ENCODE peak calls at places on chromosomes 13 and 19, in five cellular contexts. One of them, this sample, is unnamed.

GRCh38 chr19:54297759-54298305 is 15.1 kb downstream of the LILRA5 start:
- DNase-seq in fibroblast of lung: no peak
- DNase-seq in dorsolateral prefrontal cortex: no peak
- DNase-seq in esophagus squamous epithelium: no peak
- DNase-seq in CD8-positive, alpha-beta memory T cell: no peak
- DNase-seq in this sample: no peak

GRCh38 chr13:103178986-103179695 is 112.9 kb upstream of the SLC10A2 start:
- DNase-seq in fibroblast of lung: no peak
- DNase-seq in dorsolateral prefrontal cortex: no peak
- DNase-seq in esophagus squamous epithelium: no peak
- DNase-seq in CD8-positive, alpha-beta memory T cell: no peak
- DNase-seq in this sample: no peak

GRCh38 chr13:102620512-102620911 is 23.7 kb downstream of the TPP2 start:
- DNase-seq in fibroblast of lung: no peak
- DNase-seq in dorsolateral prefrontal cortex: no peak
- DNase-seq in esophagus squamous epithelium: no peak
- DNase-seq in CD8-positive, alpha-beta memory T cell: no peak
- DNase-seq in this sample: no peak

GRCh38 chr13:24650157-24650556 is 30.1 kb upstream of the ATP12A start:
- DNase-seq in fibroblast of lung: peak
- DNase-seq in dorsolateral prefrontal cortex: no peak
- DNase-seq in esophagus squamous epithelium: no peak
- DNase-seq in CD8-positive, alpha-beta memory T cell: no peak
- DNase-seq in this sample: no peak

GRCh38 chr19:29964171-29964570 is 22.1 kb downstream of the URI1 start:
- DNase-seq in fibroblast of lung: no peak
- DNase-seq in dorsolateral prefrontal cortex: no peak
- DNase-seq in esophagus squamous epithelium: no peak
- DNase-seq in CD8-positive, alpha-beta memory T cell: no peak
- DNase-seq in this sample: no peak

GRCh38 chr13:27170521-27171243 is 929 bp downstream of the USP12 start:
- DNase-seq in fibroblast of lung: no peak
- DNase-seq in dorsolateral prefrontal cortex: no peak
- DNase-seq in esophagus squamous epithelium: no peak
- DNase-seq in CD8-positive, alpha-beta memory T cell: peak
- DNase-seq in this sample: no peak

GRCh38 chr19:5338661-5339469 is 1.7 kb downstream of the PTPRS start:
- DNase-seq in fibroblast of lung: no peak
- DNase-seq in dorsolateral prefrontal cortex: peak
- DNase-seq in esophagus squamous epithelium: no peak
- DNase-seq in CD8-positive, alpha-beta memory T cell: no peak
- DNase-seq in this sample: peak

GRCh38 chr19:56993851-56994250 is 125.9 kb upstream of the USP29 start:
- DNase-seq in fibroblast of lung: no peak
- DNase-seq in dorsolateral prefrontal cortex: no peak
- DNase-seq in esophagus squamous epithelium: no peak
- DNase-seq in CD8-positive, alpha-beta memory T cell: no peak
- DNase-seq in this sample: no peak

GRCh38 chr13:39273953-39274352 is 235.7 kb downstream of the NHLRC3 start:
- DNase-seq in fibroblast of lung: peak
- DNase-seq in dorsolateral prefrontal cortex: no peak
- DNase-seq in esophagus squamous epithelium: no peak
- DNase-seq in CD8-positive, alpha-beta memory T cell: no peak
- DNase-seq in this sample: no peak

GRCh38 chr19:45492627-45493470 is 4.0 kb downstream of the RTN2 start:
- DNase-seq in fibroblast of lung: peak
- DNase-seq in dorsolateral prefrontal cortex: no peak
- DNase-seq in esophagus squamous epithelium: no peak
- DNase-seq in CD8-positive, alpha-beta memory T cell: no peak
- DNase-seq in this sample: no peak

GRCh38 chr19:55178781-55179569 is 1.1 kb downstream of the SYT5 start:
- DNase-seq in fibroblast of lung: peak
- DNase-seq in dorsolateral prefrontal cortex: peak
- DNase-seq in esophagus squamous epithelium: no peak
- DNase-seq in CD8-positive, alpha-beta memory T cell: peak
- DNase-seq in this sample: peak

GRCh38 chr19:46951236-46951986 is 68.2 kb upstream of the NPAS1 start:
- DNase-seq in fibroblast of lung: peak
- DNase-seq in dorsolateral prefrontal cortex: peak
- DNase-seq in esophagus squamous epithelium: no peak
- DNase-seq in CD8-positive, alpha-beta memory T cell: no peak
- DNase-seq in this sample: no peak

GRCh38 chr13:78609464-78610205 is 6.3 kb upstream of the POU4F1 start:
- DNase-seq in fibroblast of lung: no peak
- DNase-seq in dorsolateral prefrontal cortex: no peak
- DNase-seq in esophagus squamous epithelium: no peak
- DNase-seq in CD8-positive, alpha-beta memory T cell: no peak
- DNase-seq in this sample: no peak

GRCh38 chr19:40754611-40755247 is 3.7 kb downstream of the SNRPA start:
- DNase-seq in fibroblast of lung: no peak
- DNase-seq in dorsolateral prefrontal cortex: no peak
- DNase-seq in esophagus squamous epithelium: no peak
- DNase-seq in CD8-positive, alpha-beta memory T cell: no peak
- DNase-seq in this sample: peak

GRCh38 chr19:903266-903797 is 9.7 kb downstream of the R3HDM4 start:
- DNase-seq in fibroblast of lung: peak
- DNase-seq in dorsolateral prefrontal cortex: no peak
- DNase-seq in esophagus squamous epithelium: no peak
- DNase-seq in CD8-positive, alpha-beta memory T cell: no peak
- DNase-seq in this sample: no peak

GRCh38 chr13:71860547-71861131 is 6.4 kb downstream of the DACH1 start:
- DNase-seq in fibroblast of lung: no peak
- DNase-seq in dorsolateral prefrontal cortex: no peak
- DNase-seq in esophagus squamous epithelium: no peak
- DNase-seq in CD8-positive, alpha-beta memory T cell: no peak
- DNase-seq in this sample: no peak

GRCh38 chr13:21106089-21106488 is 44.7 kb upstream of the LATS2 start:
- DNase-seq in fibroblast of lung: peak
- DNase-seq in dorsolateral prefrontal cortex: no peak
- DNase-seq in esophagus squamous epithelium: no peak
- DNase-seq in CD8-positive, alpha-beta memory T cell: no peak
- DNase-seq in this sample: no peak

GRCh38 chr19:45424191-45425058 is 708 bp upstream of the ERCC1 start:
- DNase-seq in fibroblast of lung: peak
- DNase-seq in dorsolateral prefrontal cortex: no peak
- DNase-seq in esophagus squamous epithelium: no peak
- DNase-seq in CD8-positive, alpha-beta memory T cell: no peak
- DNase-seq in this sample: no peak

GRCh38 chr13:25632166-25632888 is 260.6 kb downstream of the ATP8A2 start:
- DNase-seq in fibroblast of lung: no peak
- DNase-seq in dorsolateral prefrontal cortex: no peak
- DNase-seq in esophagus squamous epithelium: no peak
- DNase-seq in CD8-positive, alpha-beta memory T cell: no peak
- DNase-seq in this sample: no peak

GRCh38 chr13:79678100-79678499 is 197.1 kb downstream of the NDFIP2 start:
- DNase-seq in fibroblast of lung: peak
- DNase-seq in dorsolateral prefrontal cortex: no peak
- DNase-seq in esophagus squamous epithelium: no peak
- DNase-seq in CD8-positive, alpha-beta memory T cell: no peak
- DNase-seq in this sample: no peak

GRCh38 chr13:101977475-101977874 is 424.4 kb downstream of the FGF14 start:
- DNase-seq in fibroblast of lung: no peak
- DNase-seq in dorsolateral prefrontal cortex: no peak
- DNase-seq in esophagus squamous epithelium: no peak
- DNase-seq in CD8-positive, alpha-beta memory T cell: no peak
- DNase-seq in this sample: no peak

GRCh38 chr13:93690139-93690538 is 463.5 kb downstream of the GPC6 start:
- DNase-seq in fibroblast of lung: no peak
- DNase-seq in dorsolateral prefrontal cortex: no peak
- DNase-seq in esophagus squamous epithelium: no peak
- DNase-seq in CD8-positive, alpha-beta memory T cell: no peak
- DNase-seq in this sample: no peak

GRCh38 chr13:29922896-29923295 is 72.5 kb upstream of the UBL3 start:
- DNase-seq in fibroblast of lung: peak
- DNase-seq in dorsolateral prefrontal cortex: no peak
- DNase-seq in esophagus squamous epithelium: no peak
- DNase-seq in CD8-positive, alpha-beta memory T cell: no peak
- DNase-seq in this sample: no peak

GRCh38 chr13:19674898-19675297 is 41.4 kb downstream of the MPHOSPH8 start:
- DNase-seq in fibroblast of lung: no peak
- DNase-seq in dorsolateral prefrontal cortex: no peak
- DNase-seq in esophagus squamous epithelium: no peak
- DNase-seq in CD8-positive, alpha-beta memory T cell: no peak
- DNase-seq in this sample: no peak

GRCh38 chr13:107518292-107518691 is 697.0 kb downstream of the LIG4 start:
- DNase-seq in fibroblast of lung: peak
- DNase-seq in dorsolateral prefrontal cortex: no peak
- DNase-seq in esophagus squamous epithelium: no peak
- DNase-seq in CD8-positive, alpha-beta memory T cell: no peak
- DNase-seq in this sample: no peak

GRCh38 chr13:29310806-29311205 is 284.7 kb downstream of the SLC7A1 start:
- DNase-seq in fibroblast of lung: no peak
- DNase-seq in dorsolateral prefrontal cortex: no peak
- DNase-seq in esophagus squamous epithelium: no peak
- DNase-seq in CD8-positive, alpha-beta memory T cell: no peak
- DNase-seq in this sample: no peak

GRCh38 chr19:16749326-16749725 is 29.7 kb downstream of the NWD1 start:
- DNase-seq in fibroblast of lung: no peak
- DNase-seq in dorsolateral prefrontal cortex: no peak
- DNase-seq in esophagus squamous epithelium: no peak
- DNase-seq in CD8-positive, alpha-beta memory T cell: no peak
- DNase-seq in this sample: no peak

GRCh38 chr13:28529836-28530235 is 34.9 kb upstream of the FLT1 start:
- DNase-seq in fibroblast of lung: no peak
- DNase-seq in dorsolateral prefrontal cortex: no peak
- DNase-seq in esophagus squamous epithelium: no peak
- DNase-seq in CD8-positive, alpha-beta memory T cell: no peak
- DNase-seq in this sample: no peak

GRCh38 chr19:588758-589692 is 656 bp upstream of the HCN2 start:
- DNase-seq in fibroblast of lung: no peak
- DNase-seq in dorsolateral prefrontal cortex: no peak
- DNase-seq in esophagus squamous epithelium: no peak
- DNase-seq in CD8-positive, alpha-beta memory T cell: peak
- DNase-seq in this sample: peak

DNA sequence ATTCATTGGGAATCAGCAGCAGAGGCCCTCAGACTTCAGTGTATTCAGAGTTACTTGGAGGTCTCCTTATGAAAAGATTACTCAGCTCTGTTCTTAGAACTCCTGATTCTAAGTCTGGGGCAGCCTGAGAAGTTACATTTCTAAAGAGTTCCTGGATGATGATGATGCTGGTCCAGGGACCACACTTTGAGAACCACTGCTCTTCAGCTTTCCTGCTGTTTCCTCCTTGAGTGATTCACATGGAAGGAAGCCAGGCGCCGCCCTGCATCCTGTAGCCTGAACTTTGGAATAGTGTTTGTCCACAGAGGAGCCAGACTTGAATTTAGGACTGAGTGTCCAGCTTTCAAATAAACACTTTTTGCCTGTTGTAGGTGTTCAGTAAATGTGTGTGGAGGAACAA is 2.9 kb downstream of the CEBPG start:
- DNase-seq in fibroblast of lung: peak
- DNase-seq in dorsolateral prefrontal cortex: no peak
- DNase-seq in esophagus squamous epithelium: no peak
- DNase-seq in CD8-positive, alpha-beta memory T cell: no peak
- DNase-seq in this sample: no peak
- H3K27ac ChIP-seq in fibroblast of lung: no peak
- H3K27ac ChIP-seq in dorsolateral prefrontal cortex: no peak
- H3K27ac ChIP-seq in esophagus squamous epithelium: peak
- H3K27ac ChIP-seq in CD8-positive, alpha-beta memory T cell: no peak
- H3K27ac ChIP-seq in this sample: no peak

GRCh38 chr13:99206226-99206625 is 5.6 kb downstream of the UBAC2 start:
- DNase-seq in fibroblast of lung: no peak
- DNase-seq in dorsolateral prefrontal cortex: no peak
- DNase-seq in esophagus squamous epithelium: no peak
- DNase-seq in CD8-positive, alpha-beta memory T cell: no peak
- DNase-seq in this sample: no peak
- H3K27ac ChIP-seq in fibroblast of lung: no peak
- H3K27ac ChIP-seq in dorsolateral prefrontal cortex: no peak
- H3K27ac ChIP-seq in esophagus squamous epithelium: no peak
- H3K27ac ChIP-seq in CD8-positive, alpha-beta memory T cell: no peak
- H3K27ac ChIP-seq in this sample: no peak

GRCh38 chr19:3716147-3716668 is 8.0 kb downstream of the TJP3 start:
- DNase-seq in fibroblast of lung: no peak
- DNase-seq in dorsolateral prefrontal cortex: no peak
- DNase-seq in esophagus squamous epithelium: no peak
- DNase-seq in CD8-positive, alpha-beta memory T cell: no peak
- DNase-seq in this sample: no peak
- H3K27ac ChIP-seq in fibroblast of lung: no peak
- H3K27ac ChIP-seq in dorsolateral prefrontal cortex: no peak
- H3K27ac ChIP-seq in esophagus squamous epithelium: no peak
- H3K27ac ChIP-seq in CD8-positive, alpha-beta memory T cell: no peak
- H3K27ac ChIP-seq in this sample: no peak

GRCh38 chr19:7869453-7869909 is 4.7 kb downstream of the PRR36 start:
- DNase-seq in fibroblast of lung: no peak
- DNase-seq in dorsolateral prefrontal cortex: no peak
- DNase-seq in esophagus squamous epithelium: no peak
- DNase-seq in CD8-positive, alpha-beta memory T cell: peak
- DNase-seq in this sample: no peak
- H3K27ac ChIP-seq in fibroblast of lung: no peak
- H3K27ac ChIP-seq in dorsolateral prefrontal cortex: no peak
- H3K27ac ChIP-seq in esophagus squamous epithelium: peak
- H3K27ac ChIP-seq in CD8-positive, alpha-beta memory T cell: peak
- H3K27ac ChIP-seq in this sample: no peak

GRCh38 chr19:35184267-35184666 is 29.7 kb downstream of the FXYD5 start:
- DNase-seq in fibroblast of lung: no peak
- DNase-seq in dorsolateral prefrontal cortex: no peak
- DNase-seq in esophagus squamous epithelium: no peak
- DNase-seq in CD8-positive, alpha-beta memory T cell: no peak
- DNase-seq in this sample: no peak

GRCh38 chr19:35179830-35180229 is 25.3 kb downstream of the FXYD5 start:
- DNase-seq in fibroblast of lung: no peak
- DNase-seq in dorsolateral prefrontal cortex: no peak
- DNase-seq in esophagus squamous epithelium: no peak
- DNase-seq in CD8-positive, alpha-beta memory T cell: no peak
- DNase-seq in this sample: no peak

GRCh38 chr19:35181387-35181786 is 26.9 kb downstream of the FXYD5 start:
- DNase-seq in fibroblast of lung: no peak
- DNase-seq in dorsolateral prefrontal cortex: no peak
- DNase-seq in esophagus squamous epithelium: no peak
- DNase-seq in CD8-positive, alpha-beta memory T cell: no peak
- DNase-seq in this sample: no peak

DNA sequence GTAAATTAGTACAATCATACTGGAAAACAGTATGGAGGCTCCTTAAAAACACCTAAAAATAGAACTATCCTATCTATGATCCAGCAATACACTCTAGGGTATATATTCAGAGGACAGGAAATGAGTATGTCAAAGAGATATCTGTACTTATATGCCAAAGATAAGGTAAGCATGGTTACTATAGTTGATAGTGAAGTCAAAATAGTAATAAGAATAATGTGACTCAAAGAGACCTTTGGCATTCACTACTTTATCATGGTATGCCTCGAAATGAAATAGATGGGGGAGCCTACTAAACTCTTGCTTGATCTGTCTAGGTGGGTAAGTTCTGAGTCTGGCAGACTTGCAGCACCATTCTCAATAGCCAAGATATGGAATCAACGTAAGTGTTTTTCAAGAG is 30.3 kb downstream of the FXYD5 start:
- DNase-seq in fibroblast of lung: no peak
- DNase-seq in dorsolateral prefrontal cortex: no peak
- DNase-seq in esophagus squamous epithelium: no peak
- DNase-seq in CD8-positive, alpha-beta memory T cell: no peak
- DNase-seq in this sample: no peak
- H3K27ac ChIP-seq in fibroblast of lung: no peak
- H3K27ac ChIP-seq in dorsolateral prefrontal cortex: no peak
- H3K27ac ChIP-seq in esophagus squamous epithelium: no peak
- H3K27ac ChIP-seq in CD8-positive, alpha-beta memory T cell: no peak
- H3K27ac ChIP-seq in this sample: no peak